ENCODE peak calls at places on chromosome 19, in four cellular contexts. R is HL-60, X is K562, W is GM12878. I is an unnamed sample.

GRCh38 chr19:9910625-9911024 is 25.7 kb downstream of the OLFM2 start:
- DNase-seq in R (no peak), X (no peak), W (no peak), I (no peak)

GRCh38 chr19:33436360-33437345 is 63.1 kb downstream of the CEBPG start:
- DNase-seq in R (no peak), X (no peak), W (no peak), I (no peak)

GRCh38 chr19:10211691-10212090 is 16.9 kb upstream of the DNMT1 start:
- DNase-seq in R (no peak), X (no peak), W (no peak), I (no peak)

GRCh38 chr19:28998974-28999373 is 214.0 kb downstream of the UQCRFS1 start:
- DNase-seq in R (no peak), X (no peak), W (no peak), I (no peak)

GRCh38 chr19:35991731-35992450 is 3.1 kb upstream of the SDHAF1 start:
- DNase-seq in R (no peak), X (no peak), W (no peak), I (no peak)

GRCh38 chr19:33740811-33741396 is 55.8 kb upstream of the KCTD15 start:
- DNase-seq in R (peak), X (peak), W (no peak), I (no peak)

GRCh38 chr19:9586764-9587163 is 2.5 kb upstream of the ZNF121 start:
- DNase-seq in R (no peak), X (peak), W (peak), I (no peak)

GRCh38 chr19:31578326-31578725 is 229.1 kb upstream of the TSHZ3 start:
- DNase-seq in R (no peak), X (no peak), W (no peak), I (no peak)

GRCh38 chr19:23437901-23438300 is 42.6 kb upstream of the ZNF91 start:
- DNase-seq in R (no peak), X (no peak), W (no peak), I (no peak)

GRCh38 chr19:35476149-35476548 is 14.1 kb downstream of the KRTDAP start:
- DNase-seq in R (no peak), X (peak), W (no peak), I (no peak)

GRCh38 chr19:54473983-54474382 is 887 bp upstream of the CDC42EP5 start:
- DNase-seq in R (no peak), X (no peak), W (no peak), I (no peak)

GRCh38 chr19:21022996-21023395 is 2.5 kb downstream of the ZNF430 start:
- DNase-seq in R (no peak), X (peak), W (no peak), I (no peak)

GRCh38 chr19:42325896-42326771 is 699 bp downstream of the MEGF8 start:
- DNase-seq in R (no peak), X (peak), W (no peak), I (no peak)

DNA sequence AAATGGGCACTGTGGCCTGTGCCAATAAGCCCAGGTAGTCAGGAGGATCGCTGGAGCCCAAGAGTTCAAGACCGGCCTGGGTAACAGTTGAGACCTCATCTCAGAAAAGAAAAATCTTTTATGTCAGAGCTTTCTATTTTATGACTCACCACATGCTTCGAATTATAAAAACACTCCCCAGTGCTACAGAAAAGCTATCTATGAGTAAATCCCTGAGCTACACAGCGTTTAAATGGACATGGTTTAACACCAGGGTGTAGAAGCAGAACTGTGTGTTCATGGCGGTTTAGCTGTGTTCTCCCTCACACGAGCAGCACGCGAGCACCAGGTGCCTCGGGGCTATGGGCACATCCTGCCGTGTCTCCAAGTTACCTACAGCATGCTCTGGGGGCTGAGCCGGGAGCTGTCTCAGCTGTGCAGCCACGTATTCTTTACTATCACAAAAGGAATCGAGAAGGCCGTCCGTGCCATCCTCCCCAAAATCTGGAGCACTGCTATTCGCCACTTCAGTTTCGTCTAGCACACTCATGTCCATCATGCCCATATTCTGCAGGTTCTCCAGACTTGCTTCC is 6.7 kb downstream of the SAFB2 start:
- DNase-seq in R (no peak), X (no peak), W (no peak), I (no peak)
- TF ChIP-seq POLR2AphosphoS5 in R (no peak), X (no peak), W (no peak), I (no peak)

GRCh38 chr19:15195381-15195964 is 5.3 kb downstream of the NOTCH3 start:
- DNase-seq in R (no peak), X (no peak), W (no peak), I (no peak)
- TF ChIP-seq SPI1 in R (no peak), X (no peak), W (no peak), I (no peak)

GRCh38 chr19:30304540-30304939 is 67.6 kb upstream of the ZNF536 start:
- DNase-seq in R (no peak), X (no peak), W (no peak), I (no peak)
- TF ChIP-seq POLR2AphosphoS5 in R (no peak), X (no peak), W (no peak), I (no peak)

GRCh38 chr19:18435848-18436631 is 1.9 kb downstream of the ISYNA1 start:
- DNase-seq in R (no peak), X (no peak), W (no peak), I (no peak)

GRCh38 chr19:18438331-18439024 is 545 bp upstream of the ISYNA1 start:
- DNase-seq in R (no peak), X (peak), W (no peak), I (no peak)

GRCh38 chr19:18436651-18437478 is 1.1 kb downstream of the ISYNA1 start:
- DNase-seq in R (peak), X (peak), W (no peak), I (peak)

GRCh38 chr19:18439025-18439909 is 1.3 kb upstream of the ISYNA1 start:
- DNase-seq in R (no peak), X (peak), W (no peak), I (no peak)

GRCh38 chr19:18437481-18438330 is at the start of gene ISYNA1:
- DNase-seq in R (no peak), X (peak), W (no peak), I (no peak)
- TF ChIP-seq SPI1 in R (no peak), X (no peak), W (no peak), I (no peak)

GRCh38 chr19:49812997-49813861 is at the start of gene FUZ:
- DNase-seq in R (peak), X (peak), W (peak), I (peak)
- TF ChIP-seq POLR2AphosphoS5 in R (peak), X (no peak), W (no peak), I (no peak)

DNA sequence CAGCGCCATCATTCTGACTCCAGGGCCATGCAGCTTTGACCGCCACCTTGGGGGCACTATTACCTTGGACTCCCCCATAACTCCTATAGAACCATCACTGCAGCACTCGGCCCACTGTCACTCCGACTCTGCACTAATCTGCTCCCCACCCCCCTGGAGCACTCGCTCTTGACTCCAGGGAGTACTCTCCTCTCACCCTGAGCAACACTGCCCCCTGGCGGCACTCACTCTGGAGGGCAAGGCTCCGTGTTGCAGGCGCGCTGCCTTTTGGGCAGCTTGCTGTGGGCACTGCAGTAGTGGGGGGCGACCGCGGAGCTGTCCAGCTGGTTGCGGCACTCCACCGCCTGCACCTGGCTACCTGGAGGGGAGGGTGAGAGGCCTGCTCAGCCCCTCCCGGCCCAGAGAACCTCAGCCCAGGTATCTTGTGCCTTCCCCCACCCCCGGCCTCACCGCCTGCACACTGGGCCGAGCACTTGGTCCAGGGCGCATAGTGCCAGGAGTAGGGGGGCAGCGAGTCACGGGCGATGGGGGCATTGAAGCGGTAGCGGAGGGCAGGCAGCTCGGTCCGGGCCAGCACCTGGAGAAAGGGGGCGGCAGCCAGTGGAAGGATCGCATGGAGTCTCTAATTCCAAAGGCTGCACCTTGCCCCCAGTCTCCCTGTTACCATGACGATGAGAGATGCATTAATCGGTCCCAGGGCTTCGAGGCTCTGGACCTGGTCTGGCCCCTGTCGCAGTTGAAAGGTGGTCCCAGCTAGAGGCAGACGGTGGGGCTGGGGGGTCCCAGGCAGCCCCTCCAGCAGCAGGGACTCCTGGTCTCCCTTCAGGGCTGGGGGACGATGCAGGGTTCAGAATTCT is 8.9 kb upstream of the MYO1F start:
- DNase-seq in R (no peak), X (peak), W (no peak), I (no peak)
- TF ChIP-seq SPI1 in R (no peak), X (no peak), W (no peak), I (no peak)

DNA sequence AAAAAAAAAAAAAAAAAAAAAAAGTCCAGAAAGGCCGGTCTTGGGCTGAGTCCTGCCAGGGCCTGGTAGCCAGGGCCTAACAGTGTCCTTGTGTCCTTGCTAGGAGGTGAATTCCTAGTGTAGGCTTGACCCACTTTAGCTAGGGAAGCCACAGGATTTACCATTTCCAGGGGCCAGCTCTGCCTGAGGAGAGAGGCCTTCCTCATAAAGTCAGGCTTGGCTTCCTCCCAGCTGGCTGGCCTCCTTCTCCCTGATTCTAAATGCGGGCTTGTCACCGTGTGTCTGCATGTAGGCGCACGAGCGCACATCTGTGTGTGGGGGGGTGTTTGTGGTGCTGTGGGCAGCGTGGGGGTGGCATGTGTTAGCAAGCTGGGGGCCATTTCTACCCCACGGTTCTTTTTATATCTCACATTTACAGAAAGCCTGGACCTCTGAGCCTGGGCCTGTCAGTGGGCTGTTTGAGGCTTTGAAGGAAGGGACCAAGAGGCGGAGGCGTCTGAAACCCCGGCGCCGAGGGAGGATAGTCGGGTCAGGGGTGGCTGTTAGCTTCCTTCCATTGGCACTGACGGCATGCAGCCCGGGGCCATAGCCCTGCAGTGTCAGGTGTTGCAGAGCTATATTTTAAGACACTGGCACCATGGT is 31.7 kb downstream of the IER2 start:
- DNase-seq in R (peak), X (peak), W (no peak), I (no peak)
- TF ChIP-seq POLR2AphosphoS5 in R (peak), X (no peak), W (no peak), I (no peak)

GRCh38 chr19:7887408-7888144 is 734 bp upstream of the LRRC8E start:
- DNase-seq in R (no peak), X (no peak), W (no peak), I (no peak)
- TF ChIP-seq SPI1 in R (peak), X (peak), W (peak), I (peak)

GRCh38 chr19:18478545-18479311 is 40.8 kb upstream of the ISYNA1 start:
- DNase-seq in R (peak), X (peak), W (peak), I (peak)
- TF ChIP-seq POLR2AphosphoS5 in R (peak), X (no peak), W (no peak), I (peak)

DNA sequence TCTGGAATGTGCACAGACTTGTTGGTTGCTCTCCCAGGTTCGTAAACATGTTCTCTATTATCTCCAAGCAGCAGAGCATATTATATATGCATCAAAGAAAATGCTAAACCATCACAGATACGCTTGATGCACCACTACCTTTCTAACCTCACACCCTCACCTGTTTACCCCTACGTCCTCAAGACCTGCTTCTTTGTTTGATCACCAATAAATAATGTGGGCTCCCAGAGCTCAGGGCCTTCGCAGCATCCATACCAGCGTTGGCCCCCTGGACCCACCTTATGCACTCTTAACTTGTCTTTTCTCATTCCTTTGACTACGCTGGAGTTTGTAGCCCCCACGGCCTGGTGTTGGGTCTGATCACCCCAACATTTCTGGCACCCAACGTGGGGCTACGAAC is 10.0 kb upstream of the ZNF443 start:
- DNase-seq in R (no peak), X (no peak), W (no peak), I (no peak)
- TF ChIP-seq SPI1 in R (no peak), X (no peak), W (no peak), I (no peak)

I was measured in GM12891.